ENCODE peak calls at places on chromosomes 7 and 10, in ten cellular contexts. One of them, this sample, is unnamed.

GRCh38 chr10:3222068-3222467 is 49.5 kb upstream of the PITRM1 start:
- DNase-seq in cardiac fibroblast: no peak
- DNase-seq in coronary artery: no peak
- DNase-seq in nephron progenitor cell: no peak
- DNase-seq in glutamatergic neuron: no peak
- DNase-seq in BJ: no peak
- DNase-seq in WTC11: no peak
- DNase-seq in mesothelial cell of epicardium: no peak
- DNase-seq in AG10803: peak; percentile 53
- DNase-seq in chondrocyte: no peak
- DNase-seq in this sample: no peak

GRCh38 chr10:109126016-109126415 is 797.3 kb downstream of the XPNPEP1 start:
- DNase-seq in cardiac fibroblast: no peak
- DNase-seq in coronary artery: no peak
- DNase-seq in nephron progenitor cell: no peak
- DNase-seq in glutamatergic neuron: no peak
- DNase-seq in BJ: no peak
- DNase-seq in WTC11: no peak
- DNase-seq in mesothelial cell of epicardium: no peak
- DNase-seq in AG10803: no peak
- DNase-seq in chondrocyte: no peak
- DNase-seq in this sample: no peak

GRCh38 chr10:53601260-53601875 is 828.8 kb upstream of the MBL2 start:
- DNase-seq in cardiac fibroblast: peak; percentile 49
- DNase-seq in coronary artery: no peak
- DNase-seq in nephron progenitor cell: peak; percentile 6
- DNase-seq in glutamatergic neuron: no peak
- DNase-seq in BJ: no peak
- DNase-seq in WTC11: no peak
- DNase-seq in mesothelial cell of epicardium: no peak
- DNase-seq in AG10803: peak; percentile 27
- DNase-seq in chondrocyte: no peak
- DNase-seq in this sample: peak; percentile 21

GRCh38 chr7:139125637-139126036 is 16.1 kb upstream of the ZC3HAV1 start:
- DNase-seq in cardiac fibroblast: no peak
- DNase-seq in coronary artery: no peak
- DNase-seq in nephron progenitor cell: no peak
- DNase-seq in glutamatergic neuron: no peak
- DNase-seq in BJ: no peak
- DNase-seq in WTC11: no peak
- DNase-seq in mesothelial cell of epicardium: no peak
- DNase-seq in AG10803: no peak
- DNase-seq in chondrocyte: no peak
- DNase-seq in this sample: no peak

GRCh38 chr7:116150588-116150987 is 59.8 kb upstream of the TES start:
- DNase-seq in cardiac fibroblast: no peak
- DNase-seq in coronary artery: no peak
- DNase-seq in nephron progenitor cell: no peak
- DNase-seq in glutamatergic neuron: no peak
- DNase-seq in BJ: no peak
- DNase-seq in WTC11: no peak
- DNase-seq in mesothelial cell of epicardium: no peak
- DNase-seq in AG10803: no peak
- DNase-seq in chondrocyte: no peak
- DNase-seq in this sample: no peak

GRCh38 chr7:285731-286130 is 4.2 kb upstream of the FOXL3 start:
- DNase-seq in cardiac fibroblast: no peak
- DNase-seq in coronary artery: no peak
- DNase-seq in nephron progenitor cell: no peak
- DNase-seq in glutamatergic neuron: no peak
- DNase-seq in BJ: no peak
- DNase-seq in WTC11: no peak
- DNase-seq in mesothelial cell of epicardium: no peak
- DNase-seq in AG10803: no peak
- DNase-seq in chondrocyte: peak; percentile 83
- DNase-seq in this sample: no peak

GRCh38 chr10:122102867-122103525 is 114.0 kb downstream of the TACC2 start:
- DNase-seq in cardiac fibroblast: peak; percentile 14
- DNase-seq in coronary artery: no peak
- DNase-seq in nephron progenitor cell: no peak
- DNase-seq in glutamatergic neuron: no peak
- DNase-seq in BJ: no peak
- DNase-seq in WTC11: no peak
- DNase-seq in mesothelial cell of epicardium: no peak
- DNase-seq in AG10803: no peak
- DNase-seq in chondrocyte: no peak
- DNase-seq in this sample: peak; percentile 26

GRCh38 chr7:1240917-1241509 is 8.3 kb downstream of the UNCX start:
- DNase-seq in cardiac fibroblast: no peak
- DNase-seq in coronary artery: no peak
- DNase-seq in nephron progenitor cell: no peak
- DNase-seq in glutamatergic neuron: peak; percentile 33
- DNase-seq in BJ: no peak
- DNase-seq in WTC11: peak; percentile 56
- DNase-seq in mesothelial cell of epicardium: peak; percentile 16
- DNase-seq in AG10803: no peak
- DNase-seq in chondrocyte: peak; percentile 47
- DNase-seq in this sample: no peak

GRCh38 chr7:55063036-55063435 is 44.2 kb downstream of the EGFR start:
- DNase-seq in cardiac fibroblast: no peak
- DNase-seq in coronary artery: no peak
- DNase-seq in nephron progenitor cell: no peak
- DNase-seq in glutamatergic neuron: no peak
- DNase-seq in BJ: no peak
- DNase-seq in WTC11: no peak
- DNase-seq in mesothelial cell of epicardium: no peak
- DNase-seq in AG10803: no peak
- DNase-seq in chondrocyte: no peak
- DNase-seq in this sample: no peak

GRCh38 chr10:45652511-45652910 is 20.1 kb downstream of the ZFAND4 start:
- DNase-seq in cardiac fibroblast: no peak
- DNase-seq in coronary artery: no peak
- DNase-seq in nephron progenitor cell: no peak
- DNase-seq in glutamatergic neuron: no peak
- DNase-seq in BJ: no peak
- DNase-seq in WTC11: no peak
- DNase-seq in mesothelial cell of epicardium: no peak
- DNase-seq in AG10803: no peak
- DNase-seq in chondrocyte: no peak
- DNase-seq in this sample: no peak

GRCh38 chr7:158706710-158707590 is 2.3 kb upstream of the NCAPG2 start:
- DNase-seq in cardiac fibroblast: no peak
- DNase-seq in coronary artery: no peak
- DNase-seq in nephron progenitor cell: no peak
- DNase-seq in glutamatergic neuron: no peak
- DNase-seq in BJ: no peak
- DNase-seq in WTC11: no peak
- DNase-seq in mesothelial cell of epicardium: no peak
- DNase-seq in AG10803: no peak
- DNase-seq in chondrocyte: no peak
- DNase-seq in this sample: no peak

GRCh38 chr7:158706273-158706704 is 1.7 kb upstream of the NCAPG2 start:
- DNase-seq in cardiac fibroblast: peak; percentile 56
- DNase-seq in coronary artery: no peak
- DNase-seq in nephron progenitor cell: no peak
- DNase-seq in glutamatergic neuron: no peak
- DNase-seq in BJ: no peak
- DNase-seq in WTC11: no peak
- DNase-seq in mesothelial cell of epicardium: no peak
- DNase-seq in AG10803: no peak
- DNase-seq in chondrocyte: no peak
- DNase-seq in this sample: no peak

GRCh38 chr7:158705234-158705890 is 758 bp upstream of the NCAPG2 start:
- DNase-seq in cardiac fibroblast: peak; percentile 22
- DNase-seq in coronary artery: no peak
- DNase-seq in nephron progenitor cell: no peak
- DNase-seq in glutamatergic neuron: no peak
- DNase-seq in BJ: no peak
- DNase-seq in WTC11: peak; percentile 33
- DNase-seq in mesothelial cell of epicardium: no peak
- DNase-seq in AG10803: peak; percentile 14
- DNase-seq in chondrocyte: no peak
- DNase-seq in this sample: no peak

GRCh38 chr7:158702944-158703343 is 1.7 kb downstream of the NCAPG2 start:
- DNase-seq in cardiac fibroblast: no peak
- DNase-seq in coronary artery: no peak
- DNase-seq in nephron progenitor cell: no peak
- DNase-seq in glutamatergic neuron: no peak
- DNase-seq in BJ: no peak
- DNase-seq in WTC11: no peak
- DNase-seq in mesothelial cell of epicardium: no peak
- DNase-seq in AG10803: no peak
- DNase-seq in chondrocyte: no peak
- DNase-seq in this sample: no peak

GRCh38 chr7:158704524-158705233 is at the start of gene NCAPG2:
- DNase-seq in cardiac fibroblast: peak; percentile 99
- DNase-seq in coronary artery: peak; percentile 98
- DNase-seq in nephron progenitor cell: peak; percentile 99
- DNase-seq in glutamatergic neuron: peak; percentile 99
- DNase-seq in BJ: peak; percentile 89
- DNase-seq in WTC11: peak; percentile 98
- DNase-seq in mesothelial cell of epicardium: peak; percentile 98
- DNase-seq in AG10803: peak; percentile 98
- DNase-seq in chondrocyte: peak; percentile 99
- DNase-seq in this sample: peak; percentile 97
- TF ChIP-seq CTCF in cardiac fibroblast: peak; percentile 18
- TF ChIP-seq CTCF in coronary artery: no peak
- TF ChIP-seq CTCF in nephron progenitor cell: no peak
- TF ChIP-seq CTCF in glutamatergic neuron: peak; percentile 34
- TF ChIP-seq CTCF in BJ: peak; percentile 12
- TF ChIP-seq CTCF in WTC11: no peak
- TF ChIP-seq CTCF in mesothelial cell of epicardium: no peak
- TF ChIP-seq CTCF in AG10803: no peak
- TF ChIP-seq CTCF in chondrocyte: peak; percentile 36
- TF ChIP-seq CTCF in this sample: peak; percentile 44

GRCh38 chr10:11270135-11270857 is 252.6 kb downstream of the CELF2 start:
- DNase-seq in cardiac fibroblast: peak; percentile 80
- DNase-seq in coronary artery: peak; percentile 80
- DNase-seq in nephron progenitor cell: peak; percentile 91
- DNase-seq in glutamatergic neuron: peak; percentile 93
- DNase-seq in BJ: no peak
- DNase-seq in WTC11: peak; percentile 94
- DNase-seq in mesothelial cell of epicardium: peak; percentile 66
- DNase-seq in AG10803: peak; percentile 22
- DNase-seq in chondrocyte: no peak
- DNase-seq in this sample: peak; percentile 7

GRCh38 chr10:11265486-11265885 is 247.8 kb downstream of the CELF2 start:
- DNase-seq in cardiac fibroblast: no peak
- DNase-seq in coronary artery: no peak
- DNase-seq in nephron progenitor cell: no peak
- DNase-seq in glutamatergic neuron: no peak
- DNase-seq in BJ: no peak
- DNase-seq in WTC11: no peak
- DNase-seq in mesothelial cell of epicardium: no peak
- DNase-seq in AG10803: no peak
- DNase-seq in chondrocyte: no peak
- DNase-seq in this sample: no peak

GRCh38 chr10:11272915-11273389 is 255.3 kb downstream of the CELF2 start:
- DNase-seq in cardiac fibroblast: no peak
- DNase-seq in coronary artery: peak; percentile 31
- DNase-seq in nephron progenitor cell: no peak
- DNase-seq in glutamatergic neuron: no peak
- DNase-seq in BJ: no peak
- DNase-seq in WTC11: no peak
- DNase-seq in mesothelial cell of epicardium: no peak
- DNase-seq in AG10803: no peak
- DNase-seq in chondrocyte: no peak
- DNase-seq in this sample: no peak

GRCh38 chr10:11276475-11276990 is 258.9 kb downstream of the CELF2 start:
- DNase-seq in cardiac fibroblast: no peak
- DNase-seq in coronary artery: peak; percentile 50
- DNase-seq in nephron progenitor cell: no peak
- DNase-seq in glutamatergic neuron: no peak
- DNase-seq in BJ: no peak
- DNase-seq in WTC11: no peak
- DNase-seq in mesothelial cell of epicardium: no peak
- DNase-seq in AG10803: no peak
- DNase-seq in chondrocyte: no peak
- DNase-seq in this sample: no peak

DNA sequence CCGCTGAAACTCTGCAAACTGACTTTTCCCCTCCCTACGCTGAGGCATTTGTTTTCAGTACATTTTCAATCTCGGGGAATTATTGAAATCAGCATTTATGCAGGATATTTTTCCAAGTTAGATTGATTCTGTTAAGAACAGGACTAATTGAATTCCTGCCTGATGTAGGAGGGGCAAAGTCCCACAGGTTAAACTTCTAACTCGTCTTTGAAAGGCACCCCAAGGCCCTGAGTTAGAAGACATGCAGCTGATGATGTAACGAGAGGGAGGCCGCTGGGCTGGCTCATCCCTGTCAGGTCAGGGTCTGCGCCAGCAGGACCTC is 253.1 kb downstream of the CELF2 start:
- DNase-seq in cardiac fibroblast: no peak
- DNase-seq in coronary artery: peak; percentile 54
- DNase-seq in nephron progenitor cell: no peak
- DNase-seq in glutamatergic neuron: no peak
- DNase-seq in BJ: no peak
- DNase-seq in WTC11: no peak
- DNase-seq in mesothelial cell of epicardium: no peak
- DNase-seq in AG10803: no peak
- DNase-seq in chondrocyte: no peak
- DNase-seq in this sample: no peak
- TF ChIP-seq CTCF in cardiac fibroblast: no peak
- TF ChIP-seq CTCF in coronary artery: no peak
- TF ChIP-seq CTCF in nephron progenitor cell: peak; percentile 16
- TF ChIP-seq CTCF in glutamatergic neuron: peak; percentile 51
- TF ChIP-seq CTCF in BJ: no peak
- TF ChIP-seq CTCF in WTC11: no peak
- TF ChIP-seq CTCF in mesothelial cell of epicardium: no peak
- TF ChIP-seq CTCF in AG10803: no peak
- TF ChIP-seq CTCF in chondrocyte: peak; percentile 22
- TF ChIP-seq CTCF in this sample: peak; percentile 14

GRCh38 chr7:68408873-68409272 is 1189.4 kb upstream of the AUTS2 start:
- DNase-seq in cardiac fibroblast: no peak
- DNase-seq in coronary artery: no peak
- DNase-seq in nephron progenitor cell: no peak
- DNase-seq in glutamatergic neuron: no peak
- DNase-seq in BJ: no peak
- DNase-seq in WTC11: no peak
- DNase-seq in mesothelial cell of epicardium: no peak
- DNase-seq in AG10803: no peak
- DNase-seq in chondrocyte: no peak
- DNase-seq in this sample: no peak
- TF ChIP-seq CTCF in cardiac fibroblast: no peak
- TF ChIP-seq CTCF in coronary artery: no peak
- TF ChIP-seq CTCF in nephron progenitor cell: no peak
- TF ChIP-seq CTCF in glutamatergic neuron: no peak
- TF ChIP-seq CTCF in BJ: no peak
- TF ChIP-seq CTCF in WTC11: no peak
- TF ChIP-seq CTCF in mesothelial cell of epicardium: no peak
- TF ChIP-seq CTCF in AG10803: no peak
- TF ChIP-seq CTCF in chondrocyte: no peak
- TF ChIP-seq CTCF in this sample: no peak

DNA sequence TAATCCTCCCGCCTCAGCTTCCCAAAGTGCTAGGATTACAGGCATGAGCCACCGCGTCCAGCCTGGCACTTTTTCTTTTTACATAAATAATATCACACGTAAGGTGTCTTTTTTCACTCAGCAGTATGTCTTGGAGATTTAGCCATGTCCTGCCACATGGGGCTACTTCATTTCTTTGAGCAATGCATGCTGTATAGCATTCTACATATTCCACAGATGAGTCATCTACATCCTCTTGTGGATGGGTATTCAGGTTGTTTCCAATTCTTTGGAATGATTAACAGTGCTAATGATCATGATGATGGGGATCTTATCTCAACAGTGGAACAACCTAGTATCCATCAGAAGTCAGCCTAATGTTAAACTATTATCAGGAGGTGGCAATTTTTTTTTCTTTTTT is 50.8 kb downstream of the ZNF503 start:
- DNase-seq in cardiac fibroblast: peak; percentile 12
- DNase-seq in coronary artery: no peak
- DNase-seq in nephron progenitor cell: no peak
- DNase-seq in glutamatergic neuron: no peak
- DNase-seq in BJ: no peak
- DNase-seq in WTC11: no peak
- DNase-seq in mesothelial cell of epicardium: no peak
- DNase-seq in AG10803: peak; percentile 60
- DNase-seq in chondrocyte: no peak
- DNase-seq in this sample: peak; percentile 40
- TF ChIP-seq CTCF in cardiac fibroblast: no peak
- TF ChIP-seq CTCF in coronary artery: no peak
- TF ChIP-seq CTCF in nephron progenitor cell: no peak
- TF ChIP-seq CTCF in glutamatergic neuron: no peak
- TF ChIP-seq CTCF in BJ: no peak
- TF ChIP-seq CTCF in WTC11: no peak
- TF ChIP-seq CTCF in mesothelial cell of epicardium: no peak
- TF ChIP-seq CTCF in AG10803: peak; percentile 17
- TF ChIP-seq CTCF in chondrocyte: no peak
- TF ChIP-seq CTCF in this sample: no peak

This sample was measured in HFFc6.